ENCODE peak calls at places on chromosome 14, in ten cellular contexts. One of them, this sample, is unnamed.

GRCh38 chr14:32594766-32595165 is 265.7 kb downstream of the AKAP6 start:
- DNase-seq in NCI-H1417: no peak
- DNase-seq in CD4-positive, alpha-beta T cell: no peak
- DNase-seq in activated CD4-positive, alpha-beta T cell treated with anti-CD3 and anti-CD28 coated beads, Interleukin-2, amount 50 U/mL, for 48 hours: no peak
- DNase-seq in D341Med: no peak
- DNase-seq in A549: no peak
- DNase-seq in GM23338: no peak
- DNase-seq in MM.1S: no peak
- DNase-seq in esophagus muscularis mucosa: no peak
- DNase-seq in Right ventricle myocardium superior: no peak
- DNase-seq in this sample: no peak

GRCh38 chr14:85587152-85587697 is 57.3 kb downstream of the FLRT2 start:
- DNase-seq in NCI-H1417: no peak
- DNase-seq in CD4-positive, alpha-beta T cell: no peak
- DNase-seq in activated CD4-positive, alpha-beta T cell treated with anti-CD3 and anti-CD28 coated beads, Interleukin-2, amount 50 U/mL, for 48 hours: no peak
- DNase-seq in D341Med: no peak
- DNase-seq in A549: no peak
- DNase-seq in GM23338: no peak
- DNase-seq in MM.1S: peak; percentile 32
- DNase-seq in esophagus muscularis mucosa: no peak
- DNase-seq in Right ventricle myocardium superior: no peak
- DNase-seq in this sample: no peak

GRCh38 chr14:21454843-21455550 is 926 bp downstream of the CHD8 start:
- DNase-seq in NCI-H1417: peak; percentile 24
- DNase-seq in CD4-positive, alpha-beta T cell: no peak
- DNase-seq in activated CD4-positive, alpha-beta T cell treated with anti-CD3 and anti-CD28 coated beads, Interleukin-2, amount 50 U/mL, for 48 hours: peak; percentile 14
- DNase-seq in D341Med: peak; percentile 16
- DNase-seq in A549: no peak
- DNase-seq in GM23338: peak; percentile 35
- DNase-seq in MM.1S: no peak
- DNase-seq in esophagus muscularis mucosa: no peak
- DNase-seq in Right ventricle myocardium superior: no peak
- DNase-seq in this sample: peak; percentile 10

GRCh38 chr14:29805415-29806123 is 122.1 kb downstream of the PRKD1 start:
- DNase-seq in NCI-H1417: no peak
- DNase-seq in CD4-positive, alpha-beta T cell: no peak
- DNase-seq in activated CD4-positive, alpha-beta T cell treated with anti-CD3 and anti-CD28 coated beads, Interleukin-2, amount 50 U/mL, for 48 hours: no peak
- DNase-seq in D341Med: no peak
- DNase-seq in A549: no peak
- DNase-seq in GM23338: no peak
- DNase-seq in MM.1S: no peak
- DNase-seq in esophagus muscularis mucosa: no peak
- DNase-seq in Right ventricle myocardium superior: peak; percentile 81
- DNase-seq in this sample: no peak

GRCh38 chr14:68780358-68781160 is 12.3 kb downstream of the ZFP36L1 start:
- DNase-seq in NCI-H1417: no peak
- DNase-seq in CD4-positive, alpha-beta T cell: peak; percentile 35
- DNase-seq in activated CD4-positive, alpha-beta T cell treated with anti-CD3 and anti-CD28 coated beads, Interleukin-2, amount 50 U/mL, for 48 hours: peak; percentile 44
- DNase-seq in D341Med: peak; percentile 47
- DNase-seq in A549: no peak
- DNase-seq in GM23338: no peak
- DNase-seq in MM.1S: no peak
- DNase-seq in esophagus muscularis mucosa: no peak
- DNase-seq in Right ventricle myocardium superior: peak; percentile 83
- DNase-seq in this sample: no peak

GRCh38 chr14:98819132-98819866 is 452.7 kb downstream of the BCL11B start:
- DNase-seq in NCI-H1417: peak; percentile 72
- DNase-seq in CD4-positive, alpha-beta T cell: no peak
- DNase-seq in activated CD4-positive, alpha-beta T cell treated with anti-CD3 and anti-CD28 coated beads, Interleukin-2, amount 50 U/mL, for 48 hours: no peak
- DNase-seq in D341Med: no peak
- DNase-seq in A549: no peak
- DNase-seq in GM23338: peak; percentile 94
- DNase-seq in MM.1S: no peak
- DNase-seq in esophagus muscularis mucosa: no peak
- DNase-seq in Right ventricle myocardium superior: no peak
- DNase-seq in this sample: no peak

GRCh38 chr14:98133806-98134205 is 1138.2 kb downstream of the BCL11B start:
- DNase-seq in NCI-H1417: no peak
- DNase-seq in CD4-positive, alpha-beta T cell: no peak
- DNase-seq in activated CD4-positive, alpha-beta T cell treated with anti-CD3 and anti-CD28 coated beads, Interleukin-2, amount 50 U/mL, for 48 hours: no peak
- DNase-seq in D341Med: no peak
- DNase-seq in A549: no peak
- DNase-seq in GM23338: no peak
- DNase-seq in MM.1S: no peak
- DNase-seq in esophagus muscularis mucosa: peak; percentile 31
- DNase-seq in Right ventricle myocardium superior: no peak
- DNase-seq in this sample: no peak

GRCh38 chr14:100476012-100476822 is 111.0 kb downstream of the BEGAIN start:
- DNase-seq in NCI-H1417: peak; percentile 75
- DNase-seq in CD4-positive, alpha-beta T cell: no peak
- DNase-seq in activated CD4-positive, alpha-beta T cell treated with anti-CD3 and anti-CD28 coated beads, Interleukin-2, amount 50 U/mL, for 48 hours: no peak
- DNase-seq in D341Med: no peak
- DNase-seq in A549: peak; percentile 78
- DNase-seq in GM23338: no peak
- DNase-seq in MM.1S: no peak
- DNase-seq in esophagus muscularis mucosa: no peak
- DNase-seq in Right ventricle myocardium superior: no peak
- DNase-seq in this sample: no peak

GRCh38 chr14:42222924-42223471 is 616.3 kb downstream of the LRFN5 start:
- DNase-seq in NCI-H1417: peak; percentile 26
- DNase-seq in CD4-positive, alpha-beta T cell: no peak
- DNase-seq in activated CD4-positive, alpha-beta T cell treated with anti-CD3 and anti-CD28 coated beads, Interleukin-2, amount 50 U/mL, for 48 hours: no peak
- DNase-seq in D341Med: peak; percentile 24
- DNase-seq in A549: no peak
- DNase-seq in GM23338: peak; percentile 8
- DNase-seq in MM.1S: peak; percentile 85
- DNase-seq in esophagus muscularis mucosa: no peak
- DNase-seq in Right ventricle myocardium superior: no peak
- DNase-seq in this sample: no peak

GRCh38 chr14:46405095-46405494 is 246.5 kb downstream of the RPL10L start:
- DNase-seq in NCI-H1417: no peak
- DNase-seq in CD4-positive, alpha-beta T cell: no peak
- DNase-seq in activated CD4-positive, alpha-beta T cell treated with anti-CD3 and anti-CD28 coated beads, Interleukin-2, amount 50 U/mL, for 48 hours: no peak
- DNase-seq in D341Med: no peak
- DNase-seq in A549: no peak
- DNase-seq in GM23338: peak; percentile 46
- DNase-seq in MM.1S: no peak
- DNase-seq in esophagus muscularis mucosa: no peak
- DNase-seq in Right ventricle myocardium superior: no peak
- DNase-seq in this sample: no peak

GRCh38 chr14:101828038-101828437 is 66.5 kb downstream of the PPP2R5C start:
- DNase-seq in NCI-H1417: no peak
- DNase-seq in CD4-positive, alpha-beta T cell: no peak
- DNase-seq in activated CD4-positive, alpha-beta T cell treated with anti-CD3 and anti-CD28 coated beads, Interleukin-2, amount 50 U/mL, for 48 hours: no peak
- DNase-seq in D341Med: no peak
- DNase-seq in A549: no peak
- DNase-seq in GM23338: no peak
- DNase-seq in MM.1S: no peak
- DNase-seq in esophagus muscularis mucosa: no peak
- DNase-seq in Right ventricle myocardium superior: no peak
- DNase-seq in this sample: no peak

GRCh38 chr14:94041551-94042346 is 15.6 kb downstream of the OTUB2 start:
- DNase-seq in NCI-H1417: no peak
- DNase-seq in CD4-positive, alpha-beta T cell: no peak
- DNase-seq in activated CD4-positive, alpha-beta T cell treated with anti-CD3 and anti-CD28 coated beads, Interleukin-2, amount 50 U/mL, for 48 hours: no peak
- DNase-seq in D341Med: no peak
- DNase-seq in A549: no peak
- DNase-seq in GM23338: no peak
- DNase-seq in MM.1S: no peak
- DNase-seq in esophagus muscularis mucosa: no peak
- DNase-seq in Right ventricle myocardium superior: peak; percentile 80
- DNase-seq in this sample: no peak

GRCh38 chr14:99749142-99749541 is 44.1 kb upstream of the EML1 start:
- DNase-seq in NCI-H1417: no peak
- DNase-seq in CD4-positive, alpha-beta T cell: no peak
- DNase-seq in activated CD4-positive, alpha-beta T cell treated with anti-CD3 and anti-CD28 coated beads, Interleukin-2, amount 50 U/mL, for 48 hours: no peak
- DNase-seq in D341Med: no peak
- DNase-seq in A549: no peak
- DNase-seq in GM23338: peak; percentile 66
- DNase-seq in MM.1S: no peak
- DNase-seq in esophagus muscularis mucosa: no peak
- DNase-seq in Right ventricle myocardium superior: no peak
- DNase-seq in this sample: no peak

GRCh38 chr14:95489163-95489887 is 27.1 kb downstream of the SYNE3 start:
- DNase-seq in NCI-H1417: no peak
- DNase-seq in CD4-positive, alpha-beta T cell: no peak
- DNase-seq in activated CD4-positive, alpha-beta T cell treated with anti-CD3 and anti-CD28 coated beads, Interleukin-2, amount 50 U/mL, for 48 hours: no peak
- DNase-seq in D341Med: no peak
- DNase-seq in A549: no peak
- DNase-seq in GM23338: no peak
- DNase-seq in MM.1S: no peak
- DNase-seq in esophagus muscularis mucosa: no peak
- DNase-seq in Right ventricle myocardium superior: no peak
- DNase-seq in this sample: no peak

GRCh38 chr14:93035917-93036651 is 79.6 kb downstream of the ITPK1 start:
- DNase-seq in NCI-H1417: no peak
- DNase-seq in CD4-positive, alpha-beta T cell: no peak
- DNase-seq in activated CD4-positive, alpha-beta T cell treated with anti-CD3 and anti-CD28 coated beads, Interleukin-2, amount 50 U/mL, for 48 hours: no peak
- DNase-seq in D341Med: no peak
- DNase-seq in A549: no peak
- DNase-seq in GM23338: no peak
- DNase-seq in MM.1S: no peak
- DNase-seq in esophagus muscularis mucosa: no peak
- DNase-seq in Right ventricle myocardium superior: no peak
- DNase-seq in this sample: no peak

GRCh38 chr14:102795060-102795925 is 18.0 kb downstream of the TRAF3 start:
- DNase-seq in NCI-H1417: peak; percentile 57
- DNase-seq in CD4-positive, alpha-beta T cell: no peak
- DNase-seq in activated CD4-positive, alpha-beta T cell treated with anti-CD3 and anti-CD28 coated beads, Interleukin-2, amount 50 U/mL, for 48 hours: no peak
- DNase-seq in D341Med: peak; percentile 43
- DNase-seq in A549: peak; percentile 86
- DNase-seq in GM23338: no peak
- DNase-seq in MM.1S: no peak
- DNase-seq in esophagus muscularis mucosa: no peak
- DNase-seq in Right ventricle myocardium superior: peak; percentile 56
- DNase-seq in this sample: peak; percentile 28

GRCh38 chr14:52443506-52443905 is 108.8 kb downstream of the TXNDC16 start:
- DNase-seq in NCI-H1417: no peak
- DNase-seq in CD4-positive, alpha-beta T cell: no peak
- DNase-seq in activated CD4-positive, alpha-beta T cell treated with anti-CD3 and anti-CD28 coated beads, Interleukin-2, amount 50 U/mL, for 48 hours: no peak
- DNase-seq in D341Med: no peak
- DNase-seq in A549: no peak
- DNase-seq in GM23338: no peak
- DNase-seq in MM.1S: no peak
- DNase-seq in esophagus muscularis mucosa: no peak
- DNase-seq in Right ventricle myocardium superior: no peak
- DNase-seq in this sample: no peak

GRCh38 chr14:24701031-24701430 is 67.0 kb upstream of the GZMB start:
- DNase-seq in NCI-H1417: no peak
- DNase-seq in CD4-positive, alpha-beta T cell: no peak
- DNase-seq in activated CD4-positive, alpha-beta T cell treated with anti-CD3 and anti-CD28 coated beads, Interleukin-2, amount 50 U/mL, for 48 hours: no peak
- DNase-seq in D341Med: no peak
- DNase-seq in A549: no peak
- DNase-seq in GM23338: peak; percentile 21
- DNase-seq in MM.1S: no peak
- DNase-seq in esophagus muscularis mucosa: no peak
- DNase-seq in Right ventricle myocardium superior: no peak
- DNase-seq in this sample: no peak

GRCh38 chr14:68819260-68819691 is 26.4 kb upstream of the ZFP36L1 start:
- DNase-seq in NCI-H1417: peak; percentile 61
- DNase-seq in CD4-positive, alpha-beta T cell: no peak
- DNase-seq in activated CD4-positive, alpha-beta T cell treated with anti-CD3 and anti-CD28 coated beads, Interleukin-2, amount 50 U/mL, for 48 hours: peak; percentile 63
- DNase-seq in D341Med: no peak
- DNase-seq in A549: no peak
- DNase-seq in GM23338: peak; percentile 71
- DNase-seq in MM.1S: no peak
- DNase-seq in esophagus muscularis mucosa: no peak
- DNase-seq in Right ventricle myocardium superior: peak; percentile 59
- DNase-seq in this sample: no peak

GRCh38 chr14:103871596-103872480 is 24.5 kb upstream of the PPP1R13B start:
- DNase-seq in NCI-H1417: no peak
- DNase-seq in CD4-positive, alpha-beta T cell: peak; percentile 75
- DNase-seq in activated CD4-positive, alpha-beta T cell treated with anti-CD3 and anti-CD28 coated beads, Interleukin-2, amount 50 U/mL, for 48 hours: peak; percentile 83
- DNase-seq in D341Med: no peak
- DNase-seq in A549: peak; percentile 44
- DNase-seq in GM23338: peak; percentile 81
- DNase-seq in MM.1S: peak; percentile 40
- DNase-seq in esophagus muscularis mucosa: no peak
- DNase-seq in Right ventricle myocardium superior: peak; percentile 88
- DNase-seq in this sample: peak; percentile 69

GRCh38 chr14:95487669-95488084 is 28.8 kb downstream of the SYNE3 start:
- DNase-seq in NCI-H1417: no peak
- DNase-seq in CD4-positive, alpha-beta T cell: no peak
- DNase-seq in activated CD4-positive, alpha-beta T cell treated with anti-CD3 and anti-CD28 coated beads, Interleukin-2, amount 50 U/mL, for 48 hours: no peak
- DNase-seq in D341Med: no peak
- DNase-seq in A549: no peak
- DNase-seq in GM23338: no peak
- DNase-seq in MM.1S: no peak
- DNase-seq in esophagus muscularis mucosa: no peak
- DNase-seq in Right ventricle myocardium superior: no peak
- DNase-seq in this sample: no peak

GRCh38 chr14:43039881-43040280 is 1433.2 kb downstream of the LRFN5 start:
- DNase-seq in NCI-H1417: no peak
- DNase-seq in CD4-positive, alpha-beta T cell: no peak
- DNase-seq in activated CD4-positive, alpha-beta T cell treated with anti-CD3 and anti-CD28 coated beads, Interleukin-2, amount 50 U/mL, for 48 hours: no peak
- DNase-seq in D341Med: no peak
- DNase-seq in A549: no peak
- DNase-seq in GM23338: no peak
- DNase-seq in MM.1S: no peak
- DNase-seq in esophagus muscularis mucosa: no peak
- DNase-seq in Right ventricle myocardium superior: no peak
- DNase-seq in this sample: no peak

GRCh38 chr14:104705340-104706047 is 16.1 kb downstream of the INF2 start:
- DNase-seq in NCI-H1417: no peak
- DNase-seq in CD4-positive, alpha-beta T cell: no peak
- DNase-seq in activated CD4-positive, alpha-beta T cell treated with anti-CD3 and anti-CD28 coated beads, Interleukin-2, amount 50 U/mL, for 48 hours: no peak
- DNase-seq in D341Med: no peak
- DNase-seq in A549: no peak
- DNase-seq in GM23338: no peak
- DNase-seq in MM.1S: no peak
- DNase-seq in esophagus muscularis mucosa: no peak
- DNase-seq in Right ventricle myocardium superior: no peak
- DNase-seq in this sample: no peak

GRCh38 chr14:69049675-69050074 is 70.6 kb upstream of the ACTN1 start:
- DNase-seq in NCI-H1417: no peak
- DNase-seq in CD4-positive, alpha-beta T cell: no peak
- DNase-seq in activated CD4-positive, alpha-beta T cell treated with anti-CD3 and anti-CD28 coated beads, Interleukin-2, amount 50 U/mL, for 48 hours: no peak
- DNase-seq in D341Med: no peak
- DNase-seq in A549: no peak
- DNase-seq in GM23338: no peak
- DNase-seq in MM.1S: no peak
- DNase-seq in esophagus muscularis mucosa: no peak
- DNase-seq in Right ventricle myocardium superior: no peak
- DNase-seq in this sample: no peak

GRCh38 chr14:93994919-93995682 is 2.0 kb upstream of the CCDC197 start:
- DNase-seq in NCI-H1417: no peak
- DNase-seq in CD4-positive, alpha-beta T cell: no peak
- DNase-seq in activated CD4-positive, alpha-beta T cell treated with anti-CD3 and anti-CD28 coated beads, Interleukin-2, amount 50 U/mL, for 48 hours: peak; percentile 77
- DNase-seq in D341Med: no peak
- DNase-seq in A549: peak; percentile 53
- DNase-seq in GM23338: peak; percentile 67
- DNase-seq in MM.1S: no peak
- DNase-seq in esophagus muscularis mucosa: no peak
- DNase-seq in Right ventricle myocardium superior: peak; percentile 59
- DNase-seq in this sample: no peak

GRCh38 chr14:68856572-68856971 is 63.7 kb upstream of the ZFP36L1 start:
- DNase-seq in NCI-H1417: no peak
- DNase-seq in CD4-positive, alpha-beta T cell: no peak
- DNase-seq in activated CD4-positive, alpha-beta T cell treated with anti-CD3 and anti-CD28 coated beads, Interleukin-2, amount 50 U/mL, for 48 hours: no peak
- DNase-seq in D341Med: no peak
- DNase-seq in A549: no peak
- DNase-seq in GM23338: no peak
- DNase-seq in MM.1S: no peak
- DNase-seq in esophagus muscularis mucosa: peak; percentile 3
- DNase-seq in Right ventricle myocardium superior: no peak
- DNase-seq in this sample: no peak

GRCh38 chr14:21313512-21313911 is 33.6 kb downstream of the RPGRIP1 start:
- DNase-seq in NCI-H1417: no peak
- DNase-seq in CD4-positive, alpha-beta T cell: no peak
- DNase-seq in activated CD4-positive, alpha-beta T cell treated with anti-CD3 and anti-CD28 coated beads, Interleukin-2, amount 50 U/mL, for 48 hours: no peak
- DNase-seq in D341Med: no peak
- DNase-seq in A549: no peak
- DNase-seq in GM23338: no peak
- DNase-seq in MM.1S: no peak
- DNase-seq in esophagus muscularis mucosa: no peak
- DNase-seq in Right ventricle myocardium superior: no peak
- DNase-seq in this sample: no peak

GRCh38 chr14:57487771-57488170 is 5.9 kb downstream of the CCDC198 start:
- DNase-seq in NCI-H1417: no peak
- DNase-seq in CD4-positive, alpha-beta T cell: no peak
- DNase-seq in activated CD4-positive, alpha-beta T cell treated with anti-CD3 and anti-CD28 coated beads, Interleukin-2, amount 50 U/mL, for 48 hours: no peak
- DNase-seq in D341Med: no peak
- DNase-seq in A549: no peak
- DNase-seq in GM23338: no peak
- DNase-seq in MM.1S: no peak
- DNase-seq in esophagus muscularis mucosa: no peak
- DNase-seq in Right ventricle myocardium superior: no peak
- DNase-seq in this sample: no peak

This sample was measured in T-cell.